ENCODE peak calls at places on chromosomes 1 and 21, in four cellular contexts. One of them, this sample, is unnamed.

GRCh38 chr1:94920061-94920460 is 6.8 kb downstream of the CNN3 start:
- DNase-seq in HCT116: no peak
- DNase-seq in SK-N-SH: no peak
- DNase-seq in HepG2: peak
- DNase-seq in this sample: no peak

GRCh38 chr1:156995412-156995811 is 50.1 kb downstream of the ARHGEF11 start:
- DNase-seq in HCT116: no peak
- DNase-seq in SK-N-SH: no peak
- DNase-seq in HepG2: no peak
- DNase-seq in this sample: no peak

GRCh38 chr21:45888361-45889009 is 93.1 kb upstream of the COL6A1 start:
- DNase-seq in HCT116: no peak
- DNase-seq in SK-N-SH: no peak
- DNase-seq in HepG2: no peak
- DNase-seq in this sample: no peak

GRCh38 chr1:119351997-119352396 is 16.6 kb upstream of the HAO2 start:
- DNase-seq in HCT116: no peak
- DNase-seq in SK-N-SH: no peak
- DNase-seq in HepG2: no peak
- DNase-seq in this sample: no peak

GRCh38 chr1:27666791-27667254 is 5.2 kb downstream of the IFI6 start:
- DNase-seq in HCT116: no peak
- DNase-seq in SK-N-SH: no peak
- DNase-seq in HepG2: no peak
- DNase-seq in this sample: peak

GRCh38 chr1:106222415-106222814 is 834.1 kb upstream of the PRMT6 start:
- DNase-seq in HCT116: no peak
- DNase-seq in SK-N-SH: no peak
- DNase-seq in HepG2: no peak
- DNase-seq in this sample: no peak

GRCh38 chr1:181089017-181089776 is 697 bp downstream of the IER5 start:
- DNase-seq in HCT116: no peak
- DNase-seq in SK-N-SH: peak
- DNase-seq in HepG2: no peak
- DNase-seq in this sample: peak

GRCh38 chr1:104780470-104781078 is 1030.9 kb downstream of the AMY1C start:
- DNase-seq in HCT116: no peak
- DNase-seq in SK-N-SH: peak
- DNase-seq in HepG2: peak
- DNase-seq in this sample: peak

GRCh38 chr21:35436899-35437298 is 387.8 kb upstream of the RUNX1 start:
- DNase-seq in HCT116: peak
- DNase-seq in SK-N-SH: no peak
- DNase-seq in HepG2: no peak
- DNase-seq in this sample: peak

GRCh38 chr1:100747821-100748220 is 28.3 kb downstream of the VCAM1 start:
- DNase-seq in HCT116: no peak
- DNase-seq in SK-N-SH: no peak
- DNase-seq in HepG2: no peak
- DNase-seq in this sample: no peak

GRCh38 chr1:23249785-23250184 is 32.5 kb upstream of the HTR1D start:
- DNase-seq in HCT116: no peak
- DNase-seq in SK-N-SH: peak
- DNase-seq in HepG2: no peak
- DNase-seq in this sample: no peak

GRCh38 chr21:32826317-32827167 is 55.0 kb upstream of the PAXBP1 start:
- DNase-seq in HCT116: peak
- DNase-seq in SK-N-SH: peak
- DNase-seq in HepG2: peak
- DNase-seq in this sample: peak

GRCh38 chr1:160103658-160104519 is 5.5 kb upstream of the IGSF8 start:
- DNase-seq in HCT116: no peak
- DNase-seq in SK-N-SH: no peak
- DNase-seq in HepG2: no peak
- DNase-seq in this sample: no peak

GRCh38 chr1:149977345-149977744 is 33.2 kb downstream of the OTUD7B start:
- DNase-seq in HCT116: no peak
- DNase-seq in SK-N-SH: no peak
- DNase-seq in HepG2: no peak
- DNase-seq in this sample: no peak

GRCh38 chr1:205934788-205935187 is 8.5 kb downstream of the SLC26A9 start:
- DNase-seq in HCT116: no peak
- DNase-seq in SK-N-SH: no peak
- DNase-seq in HepG2: no peak
- DNase-seq in this sample: no peak

GRCh38 chr1:223401873-223402789 is 8.9 kb downstream of the CCDC185 start:
- DNase-seq in HCT116: peak
- DNase-seq in SK-N-SH: no peak
- DNase-seq in HepG2: no peak
- DNase-seq in this sample: peak

GRCh38 chr1:15696956-15697521 is 12.9 kb downstream of the PLEKHM2 start:
- DNase-seq in HCT116: no peak
- DNase-seq in SK-N-SH: no peak
- DNase-seq in HepG2: no peak
- DNase-seq in this sample: no peak

GRCh38 chr1:164830628-164831027 is 271.6 kb downstream of the PBX1 start:
- DNase-seq in HCT116: no peak
- DNase-seq in SK-N-SH: no peak
- DNase-seq in HepG2: no peak
- DNase-seq in this sample: no peak

GRCh38 chr21:23016617-23017016 is 2018.4 kb downstream of the NCAM2 start:
- DNase-seq in HCT116: no peak
- DNase-seq in SK-N-SH: peak
- DNase-seq in HepG2: no peak
- DNase-seq in this sample: no peak

GRCh38 chr1:203320546-203321272 is 15.4 kb downstream of the BTG2 start:
- DNase-seq in HCT116: no peak
- DNase-seq in SK-N-SH: no peak
- DNase-seq in HepG2: no peak
- DNase-seq in this sample: peak

GRCh38 chr1:171803056-171803455 is 21.6 kb downstream of the METTL13 start:
- DNase-seq in HCT116: no peak
- DNase-seq in SK-N-SH: no peak
- DNase-seq in HepG2: no peak
- DNase-seq in this sample: no peak

GRCh38 chr1:244792188-244792850 is 43.1 kb upstream of the COX20 start:
- DNase-seq in HCT116: no peak
- DNase-seq in SK-N-SH: no peak
- DNase-seq in HepG2: no peak
- DNase-seq in this sample: no peak

GRCh38 chr1:207801819-207802218 is 50.0 kb downstream of the CD46 start:
- DNase-seq in HCT116: no peak
- DNase-seq in SK-N-SH: no peak
- DNase-seq in HepG2: no peak
- DNase-seq in this sample: no peak

GRCh38 chr1:203046984-203047630 is 20.8 kb downstream of the PPFIA4 start:
- DNase-seq in HCT116: no peak
- DNase-seq in SK-N-SH: no peak
- DNase-seq in HepG2: no peak
- DNase-seq in this sample: no peak

GRCh38 chr1:205303247-205303888 is 18.2 kb downstream of the NUAK2 start:
- DNase-seq in HCT116: no peak
- DNase-seq in SK-N-SH: no peak
- DNase-seq in HepG2: no peak
- DNase-seq in this sample: no peak

GRCh38 chr1:33007190-33008050 is 29.3 kb downstream of the AK2 start:
- DNase-seq in HCT116: peak
- DNase-seq in SK-N-SH: peak
- DNase-seq in HepG2: peak
- DNase-seq in this sample: peak

GRCh38 chr1:175914115-175914514 is 170.7 kb upstream of the TNR start:
- DNase-seq in HCT116: no peak
- DNase-seq in SK-N-SH: no peak
- DNase-seq in HepG2: no peak
- DNase-seq in this sample: no peak

GRCh38 chr1:179079113-179079761 is 2.6 kb upstream of the TOR3A start:
- DNase-seq in HCT116: peak
- DNase-seq in SK-N-SH: peak
- DNase-seq in HepG2: peak
- DNase-seq in this sample: peak

GRCh38 chr1:39491146-39491921 is at the start of gene BMP8A:
- DNase-seq in HCT116: peak
- DNase-seq in SK-N-SH: peak
- DNase-seq in HepG2: peak
- DNase-seq in this sample: peak

GRCh38 chr1:44908427-44908826 is 65.4 kb upstream of the PTCH2 start:
- DNase-seq in HCT116: no peak
- DNase-seq in SK-N-SH: no peak
- DNase-seq in HepG2: no peak
- DNase-seq in this sample: no peak

GRCh38 chr1:15469836-15470495 is 5.9 kb upstream of the CELA2B start:
- DNase-seq in HCT116: no peak
- DNase-seq in SK-N-SH: no peak
- DNase-seq in HepG2: no peak
- DNase-seq in this sample: no peak

GRCh38 chr1:234896477-234897364 is 231.9 kb downstream of the TOMM20 start:
- DNase-seq in HCT116: no peak
- DNase-seq in SK-N-SH: no peak
- DNase-seq in HepG2: no peak
- DNase-seq in this sample: no peak

GRCh38 chr1:37718901-37719571 is 26.7 kb downstream of the CDCA8 start:
- DNase-seq in HCT116: no peak
- DNase-seq in SK-N-SH: no peak
- DNase-seq in HepG2: no peak
- DNase-seq in this sample: no peak

DNA sequence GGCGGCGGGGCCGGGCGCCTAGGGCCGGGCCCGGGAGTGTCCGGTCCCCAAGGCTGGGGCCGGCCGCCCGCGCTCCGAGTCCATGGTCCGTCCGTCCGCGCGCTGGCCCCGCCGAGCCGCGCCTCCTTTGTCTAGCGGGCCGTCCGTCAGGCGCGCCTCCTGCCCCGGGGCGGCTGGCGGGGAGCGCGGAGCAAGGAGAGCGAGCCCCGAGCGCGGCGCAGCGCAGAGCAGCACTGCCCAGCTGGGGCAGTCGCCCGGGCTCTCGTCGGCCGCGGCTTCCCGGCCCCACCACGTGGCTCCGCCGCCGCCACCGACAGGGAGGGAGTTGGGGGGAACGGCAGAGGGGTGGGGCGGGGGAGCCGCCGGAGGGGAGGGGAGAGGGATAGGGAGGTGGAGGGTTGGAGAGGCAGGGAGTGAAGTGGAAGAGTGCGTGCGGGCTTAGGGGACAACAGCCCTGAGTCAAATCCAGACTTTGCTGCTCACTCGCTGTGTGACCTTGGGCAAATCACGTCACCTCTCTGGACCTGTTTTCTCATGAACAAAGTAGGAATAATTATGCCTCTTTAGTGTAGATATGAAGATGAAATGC is at the start of gene NKAIN1:
- DNase-seq in HCT116: no peak
- DNase-seq in SK-N-SH: peak
- DNase-seq in HepG2: no peak
- DNase-seq in this sample: no peak
- TF ChIP-seq ELF1 in HCT116: no peak
- TF ChIP-seq ELF1 in SK-N-SH: no peak
- TF ChIP-seq ELF1 in HepG2: no peak
- TF ChIP-seq ELF1 in this sample: no peak

GRCh38 chr21:40445349-40445921 is 401.5 kb downstream of the DSCAM start:
- DNase-seq in HCT116: no peak
- DNase-seq in SK-N-SH: peak
- DNase-seq in HepG2: no peak
- DNase-seq in this sample: no peak
- TF ChIP-seq ELF1 in HCT116: no peak
- TF ChIP-seq ELF1 in SK-N-SH: no peak
- TF ChIP-seq ELF1 in HepG2: no peak
- TF ChIP-seq ELF1 in this sample: no peak

GRCh38 chr1:187871177-187871576 is 1042.4 kb downstream of the PLA2G4A start:
- DNase-seq in HCT116: no peak
- DNase-seq in SK-N-SH: peak
- DNase-seq in HepG2: no peak
- DNase-seq in this sample: no peak
- TF ChIP-seq ELF1 in HCT116: no peak
- TF ChIP-seq ELF1 in SK-N-SH: no peak
- TF ChIP-seq ELF1 in HepG2: no peak
- TF ChIP-seq ELF1 in this sample: no peak

GRCh38 chr21:29377266-29377665 is 78.5 kb downstream of the BACH1 start:
- DNase-seq in HCT116: no peak
- DNase-seq in SK-N-SH: no peak
- DNase-seq in HepG2: no peak
- DNase-seq in this sample: no peak

GRCh38 chr21:29372063-29372802 is 73.5 kb downstream of the BACH1 start:
- DNase-seq in HCT116: peak
- DNase-seq in SK-N-SH: peak
- DNase-seq in HepG2: peak
- DNase-seq in this sample: peak

GRCh38 chr21:29376556-29376955 is 77.8 kb downstream of the BACH1 start:
- DNase-seq in HCT116: peak
- DNase-seq in SK-N-SH: no peak
- DNase-seq in HepG2: peak
- DNase-seq in this sample: peak

GRCh38 chr21:29371464-29371863 is 72.7 kb downstream of the BACH1 start:
- DNase-seq in HCT116: no peak
- DNase-seq in SK-N-SH: no peak
- DNase-seq in HepG2: no peak
- DNase-seq in this sample: no peak

DNA sequence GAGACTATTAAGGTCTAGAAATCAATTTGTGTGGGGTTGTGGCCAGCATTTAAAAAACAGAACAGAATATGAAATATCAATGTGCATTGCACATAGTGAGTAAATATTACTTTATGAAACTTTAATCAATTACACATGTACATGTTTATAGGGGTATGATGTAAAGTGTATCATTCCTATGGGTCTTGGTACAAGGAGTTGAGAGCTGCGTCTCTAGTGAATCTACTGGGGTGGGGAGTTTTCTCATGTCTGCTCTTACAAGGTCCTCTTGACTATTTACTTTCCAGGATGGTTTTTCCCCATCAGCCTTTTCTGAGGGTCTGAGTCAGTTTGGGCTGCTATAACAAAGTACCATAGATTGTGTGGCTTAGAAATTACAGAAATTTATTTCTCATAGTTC is 75.8 kb downstream of the BACH1 start:
- DNase-seq in HCT116: no peak
- DNase-seq in SK-N-SH: no peak
- DNase-seq in HepG2: no peak
- DNase-seq in this sample: no peak
- TF ChIP-seq ELF1 in HCT116: no peak
- TF ChIP-seq ELF1 in SK-N-SH: no peak
- TF ChIP-seq ELF1 in HepG2: no peak
- TF ChIP-seq ELF1 in this sample: no peak

GRCh38 chr1:85607126-85607912 is 26.8 kb downstream of the CCN1 start:
- DNase-seq in HCT116: peak
- DNase-seq in SK-N-SH: no peak
- DNase-seq in HepG2: peak
- DNase-seq in this sample: no peak

GRCh38 chr1:85609976-85610375 is 29.4 kb downstream of the CCN1 start:
- DNase-seq in HCT116: no peak
- DNase-seq in SK-N-SH: no peak
- DNase-seq in HepG2: no peak
- DNase-seq in this sample: no peak

GRCh38 chr1:85606414-85606800 is 25.8 kb downstream of the CCN1 start:
- DNase-seq in HCT116: no peak
- DNase-seq in SK-N-SH: no peak
- DNase-seq in HepG2: no peak
- DNase-seq in this sample: no peak

GRCh38 chr1:85608851-85609250 is 28.3 kb downstream of the CCN1 start:
- DNase-seq in HCT116: no peak
- DNase-seq in SK-N-SH: no peak
- DNase-seq in HepG2: no peak
- DNase-seq in this sample: no peak

GRCh38 chr1:85607913-85608250 is 27.3 kb downstream of the CCN1 start:
- DNase-seq in HCT116: no peak
- DNase-seq in SK-N-SH: no peak
- DNase-seq in HepG2: no peak
- DNase-seq in this sample: no peak
- TF ChIP-seq ELF1 in HCT116: no peak
- TF ChIP-seq ELF1 in SK-N-SH: no peak
- TF ChIP-seq ELF1 in HepG2: no peak
- TF ChIP-seq ELF1 in this sample: no peak